ENCODE peak calls at places on chromosomes 13 and 19, in eight cellular contexts. I is psoas muscle, N is tibial nerve, K is heart left ventricle, Z is esophagus squamous epithelium, X is adipocyte, G is neuronal stem cell, T is left lung. Y is an unnamed sample. For H3K27me3 and H3K4me1, the result is how much of the 10 kb centered on the place peaks cover.

GRCh38 chr19:38644719-38645118 is 2.7 kb upstream of the ACTN4 start:
- DNase-seq in I (no peak), T (no peak), Z (no peak), K (no peak), N (no peak), X (no peak), G (no peak), Y (no peak)

GRCh38 chr13:110637747-110638146 is 22.4 kb downstream of the NAXD start:
- DNase-seq in T (peak), Z (no peak), K (no peak), I (no peak), X (no peak), N (no peak), G (no peak), Y (no peak)

GRCh38 chr19:45166723-45167252 is 6.0 kb upstream of the NKPD1 start:
- DNase-seq in G (no peak), I (no peak), X (no peak), N (no peak), K (peak), Z (no peak), T (no peak), Y (no peak)

GRCh38 chr13:95644611-95645052 is at the start of gene DZIP1:
- DNase-seq in X (peak), T (peak), K (peak), Z (no peak), G (peak), I (peak), N (peak), Y (no peak)

GRCh38 chr13:50871405-50871804 is 27.9 kb upstream of the DLEU7 start:
- DNase-seq in I (no peak), K (no peak), G (no peak), N (no peak), T (no peak), Z (no peak), X (no peak), Y (no peak)

GRCh38 chr13:45249662-45250061 is 48.8 kb upstream of the KCTD4 start:
- DNase-seq in K (no peak), I (no peak), Z (no peak), X (no peak), T (no peak), N (no peak), G (no peak), Y (no peak)

GRCh38 chr13:33859691-33860303 is 41.8 kb downstream of the RFC3 start:
- DNase-seq in K (no peak), G (no peak), Z (no peak), X (no peak), I (no peak), T (no peak), N (no peak), Y (no peak)

GRCh38 chr19:35090160-35090794 is 25.3 kb upstream of the FXYD3 start:
- DNase-seq in T (peak), G (peak), X (peak), I (no peak), N (peak), K (no peak), Z (no peak), Y (no peak)

GRCh38 chr13:59318320-59318930 is 845.3 kb downstream of the DIAPH3 start:
- DNase-seq in T (no peak), I (peak), N (peak), X (peak), G (peak), Z (no peak), K (peak), Y (no peak)

GRCh38 chr19:55314396-55314795 is 10.7 kb downstream of the TMEM150B start:
- DNase-seq in Z (no peak), N (no peak), T (no peak), I (no peak), K (no peak), G (no peak), X (no peak), Y (no peak)

GRCh38 chr13:46179576-46180368 is 2.2 kb downstream of the LCP1 start:
- DNase-seq in G (no peak), I (peak), Z (peak), K (peak), T (no peak), X (no peak), N (peak), Y (no peak)

GRCh38 chr19:34733266-34733825 is 697 bp upstream of the ZNF181 start:
- DNase-seq in I (peak), X (no peak), G (no peak), N (peak), T (no peak), Z (no peak), K (peak), Y (no peak)

GRCh38 chr13:59746291-59746962 is 417.3 kb downstream of the DIAPH3 start:
- DNase-seq in I (no peak), X (peak), G (no peak), K (no peak), Z (no peak), N (no peak), T (no peak), Y (no peak)

GRCh38 chr13:32528358-32528757 is 10.2 kb downstream of the N4BP2L2 start:
- DNase-seq in I (no peak), K (no peak), Z (no peak), N (no peak), G (no peak), T (no peak), X (no peak), Y (no peak)

GRCh38 chr13:74770361-74770760 is 636.2 kb upstream of the KLF12 start:
- DNase-seq in X (peak), G (no peak), N (no peak), I (no peak), K (no peak), T (no peak), Z (no peak), Y (no peak)

GRCh38 chr13:113856716-113857065 is 7.2 kb downstream of the GAS6 start:
- DNase-seq in T (peak), I (peak), N (no peak), Z (no peak), G (no peak), X (peak), K (no peak), Y (no peak)

GRCh38 chr19:35991731-35992450 is 3.1 kb upstream of the SDHAF1 start:
- DNase-seq in I (no peak), G (no peak), N (no peak), X (no peak), T (peak), Z (no peak), K (no peak), Y (no peak)

GRCh38 chr13:42946927-42947326 is 45.1 kb downstream of the EPSTI1 start:
- DNase-seq in I (no peak), N (no peak), X (peak), T (no peak), K (no peak), Z (no peak), G (no peak), Y (no peak)

GRCh38 chr13:76635232-76636021 is 250.8 kb downstream of the KCTD12 start:
- DNase-seq in G (no peak), N (peak), T (no peak), X (no peak), I (no peak), K (no peak), Z (no peak), Y (no peak)

GRCh38 chr13:84896128-84896527 is 903.1 kb downstream of the SLITRK6 start:
- DNase-seq in X (peak), K (no peak), Z (no peak), N (no peak), I (no peak), T (peak), G (peak), Y (no peak)

GRCh38 chr19:18208098-18208951 is 4.5 kb upstream of the RAB3A start:
- DNase-seq in G (no peak), T (peak), Z (no peak), I (peak), N (no peak), X (peak), K (no peak), Y (no peak)

GRCh38 chr13:103210348-103210747 is 144.1 kb upstream of the SLC10A2 start:
- DNase-seq in X (no peak), Z (no peak), K (no peak), G (no peak), T (no peak), N (no peak), I (no peak), Y (no peak)

GRCh38 chr19:38869836-38870607 is 8.1 kb downstream of the RINL start:
- DNase-seq in N (peak), T (peak), G (peak), K (peak), X (peak), I (peak), Z (peak), Y (no peak)

GRCh38 chr19:47427241-47428176 is 8.2 kb upstream of the MEIS3 start:
- DNase-seq in Z (no peak), G (peak), K (peak), T (no peak), I (no peak), X (peak), N (peak), Y (no peak)

GRCh38 chr19:24099829-24100228 is 12.8 kb downstream of the ZNF254 start:
- DNase-seq in K (no peak), G (no peak), X (peak), Z (no peak), I (no peak), T (no peak), N (no peak), Y (no peak)

GRCh38 chr13:100063333-100063732 is 25.6 kb upstream of the PCCA start:
- DNase-seq in K (no peak), Z (no peak), X (peak), N (no peak), G (no peak), T (no peak), I (no peak), Y (no peak)

GRCh38 chr19:8881512-8881911 is 49.3 kb downstream of the MBD3L1 start:
- DNase-seq in T (no peak), X (no peak), K (no peak), G (no peak), Z (no peak), I (no peak), N (no peak), Y (no peak)

GRCh38 chr19:56116606-56117005 is 4.5 kb downstream of the ZNF787 start:
- DNase-seq in T (no peak), G (no peak), I (no peak), Z (no peak), X (no peak), K (no peak), N (no peak), Y (no peak)

GRCh38 chr13:66992183-66992582 is 238.0 kb downstream of the PCDH9 start:
- DNase-seq in K (no peak), Z (no peak), X (peak), T (no peak), G (no peak), N (no peak), I (no peak), Y (no peak)

GRCh38 chr13:66405908-66406802 is 824.0 kb downstream of the PCDH9 start:
- DNase-seq in G (no peak), N (no peak), I (no peak), K (no peak), T (no peak), Z (no peak), X (peak), Y (no peak)

DNA sequence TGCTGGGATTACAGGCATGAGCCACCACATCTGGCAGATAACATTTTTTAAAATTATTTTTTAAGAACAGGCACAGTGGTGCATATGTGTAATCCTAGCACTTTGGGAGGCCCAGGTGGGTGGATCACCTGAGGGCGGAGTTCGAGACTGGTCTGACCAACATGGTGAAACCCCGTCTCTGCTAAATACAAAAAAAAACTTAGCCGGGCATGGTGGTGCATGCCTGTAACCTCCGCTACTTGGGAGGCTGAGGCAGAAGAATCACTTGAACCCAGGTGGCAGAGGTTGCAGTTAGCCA is 631 bp upstream of the PALM3 start:
- DNase-seq in Z (no peak), K (no peak), T (no peak), I (no peak), X (no peak), N (no peak), G (no peak), Y (no peak)
- H3K27me3 ChIP-seq in Z (half or more), K (under half), T (half or more), I (under half), X (under half), N (under half), G (under half), Y (under half)

GRCh38 chr19:13980340-13980739 is 25.8 kb downstream of the RFX1 start:
- DNase-seq in Z (no peak), K (no peak), X (no peak), N (no peak), T (peak), G (no peak), I (no peak), Y (no peak)
- H3K4me1 ChIP-seq in Z (under half), K (under half), X (under half), N (under half), T (under half), G (under half), I (under half), Y (under half)

DNA sequence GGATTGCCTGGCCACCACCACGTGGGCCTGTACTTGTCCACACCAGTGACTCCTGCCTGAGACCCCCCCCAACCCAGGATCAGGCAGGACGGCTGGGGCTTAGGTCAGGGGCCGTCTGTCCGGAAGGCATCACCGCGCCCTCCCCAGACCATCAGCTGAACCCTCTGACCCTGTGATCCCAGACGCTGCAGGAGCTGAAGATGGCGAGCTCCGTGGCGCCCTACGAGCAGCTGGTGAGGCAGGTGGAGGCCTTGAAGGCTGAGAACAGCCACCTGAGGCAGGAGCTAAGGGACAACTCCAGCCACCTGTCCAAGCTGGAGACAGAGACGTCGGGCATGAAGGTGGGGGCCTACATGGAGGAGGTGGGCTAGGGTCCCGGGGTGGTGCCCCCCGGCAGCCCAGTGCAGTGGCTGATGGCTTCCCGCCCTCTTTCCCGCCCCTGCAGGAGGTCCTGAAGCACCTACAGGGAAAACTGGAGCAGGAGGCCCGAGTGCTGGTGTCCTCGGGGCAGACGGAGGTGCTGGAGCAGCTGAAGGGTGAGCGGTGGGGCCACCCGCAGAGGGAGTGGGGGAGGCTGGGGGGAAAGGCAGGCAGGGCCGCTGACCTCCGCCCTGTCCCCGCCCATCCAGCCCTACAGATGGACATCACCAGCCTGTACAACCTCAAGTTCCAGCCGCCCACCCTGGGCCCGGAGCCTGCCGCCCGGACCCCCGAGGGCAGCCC is 3.0 kb downstream of the APC2 start:
- DNase-seq in X (no peak), I (peak), K (no peak), T (peak), G (no peak), Z (no peak), N (no peak), Y (no peak)
- H3K27me3 ChIP-seq in X (under half), I (under half), K (half or more), T (half or more), G (under half), Z (half or more), N (under half), Y (half or more)

GRCh38 chr13:97112451-97113152 is 109.5 kb upstream of the MBNL2 start:
- DNase-seq in G (no peak), X (peak), I (no peak), Z (no peak), K (no peak), T (no peak), N (no peak), Y (no peak)

GRCh38 chr13:97109841-97110492 is 112.2 kb upstream of the MBNL2 start:
- DNase-seq in K (peak), X (peak), Z (no peak), G (peak), N (peak), I (peak), T (peak), Y (peak)

GRCh38 chr13:97113231-97114001 is 108.7 kb upstream of the MBNL2 start:
- DNase-seq in X (no peak), T (no peak), Z (no peak), K (no peak), I (no peak), G (no peak), N (no peak), Y (no peak)

GRCh38 chr13:97109256-97109655 is 112.9 kb upstream of the MBNL2 start:
- DNase-seq in N (no peak), X (no peak), K (no peak), I (no peak), Z (no peak), G (no peak), T (no peak), Y (no peak)

GRCh38 chr13:97111705-97112104 is 110.4 kb upstream of the MBNL2 start:
- DNase-seq in G (no peak), K (no peak), X (no peak), N (no peak), Z (no peak), I (no peak), T (no peak), Y (no peak)
- H3K4me1 ChIP-seq in G (under half), K (under half), X (under half), N (half or more), Z (under half), I (under half), T (under half), Y (under half)

GRCh38 chr13:98752111-98752941 is at the start of gene SLC15A1:
- DNase-seq in I (no peak), G (no peak), X (peak), K (no peak), Z (no peak), T (no peak), N (no peak), Y (no peak)
- H3K27me3 ChIP-seq in I (under half), G (under half), X (under half), K (under half), Z (half or more), T (half or more), N (under half), Y (under half)

GRCh38 chr19:1860821-1861598 is 2.4 kb downstream of the KLF16 start:
- DNase-seq in T (no peak), X (no peak), Z (no peak), K (no peak), G (no peak), N (no peak), I (no peak), Y (no peak)
- H3K4me1 ChIP-seq in T (under half), X (under half), Z (half or more), K (half or more), G (under half), N (half or more), I (under half), Y (half or more)

Y was measured in esophagus muscularis mucosa.